ENCODE peak calls at places on chromosome 4, in four cellular contexts. One of them, this sample, is unnamed.

GRCh38 chr4:104493071-104493831 is 1.4 kb downstream of the CXXC4 start:
- DNase-seq in H1: no peak
- DNase-seq in HepG2: no peak
- DNase-seq in K562: no peak
- DNase-seq in this sample: no peak

GRCh38 chr4:89509708-89510269 is 202.2 kb upstream of the GPRIN3 start:
- DNase-seq in H1: no peak
- DNase-seq in K562: no peak
- DNase-seq in HepG2: no peak
- DNase-seq in this sample: peak

GRCh38 chr4:35725131-35725530 is 519.2 kb downstream of the ARAP2 start:
- DNase-seq in H1: no peak
- DNase-seq in HepG2: peak
- DNase-seq in K562: no peak
- DNase-seq in this sample: no peak

GRCh38 chr4:90181644-90182043 is 54.5 kb downstream of the CCSER1 start:
- DNase-seq in H1: no peak
- DNase-seq in K562: no peak
- DNase-seq in HepG2: no peak
- DNase-seq in this sample: no peak

GRCh38 chr4:140603286-140603685 is 34.5 kb upstream of the UCP1 start:
- DNase-seq in HepG2: no peak
- DNase-seq in H1: no peak
- DNase-seq in K562: no peak
- DNase-seq in this sample: no peak

GRCh38 chr4:74123065-74123728 is 24.2 kb upstream of the CXCL2 start:
- DNase-seq in HepG2: peak
- DNase-seq in K562: no peak
- DNase-seq in H1: no peak
- DNase-seq in this sample: no peak

GRCh38 chr4:95465010-95465409 is 83.8 kb downstream of the UNC5C start:
- DNase-seq in H1: no peak
- DNase-seq in HepG2: no peak
- DNase-seq in K562: no peak
- DNase-seq in this sample: no peak

GRCh38 chr4:47617607-47618006 is 132.5 kb downstream of the ATP10D start:
- DNase-seq in K562: no peak
- DNase-seq in HepG2: no peak
- DNase-seq in H1: no peak
- DNase-seq in this sample: peak

GRCh38 chr4:173485164-173485563 is 44.9 kb downstream of the HAND2 start:
- DNase-seq in HepG2: no peak
- DNase-seq in K562: no peak
- DNase-seq in H1: no peak
- DNase-seq in this sample: no peak

GRCh38 chr4:104494822-104495559 is at the start of gene CXXC4:
- DNase-seq in H1: peak
- DNase-seq in HepG2: peak
- DNase-seq in K562: peak
- DNase-seq in this sample: no peak

GRCh38 chr4:183636488-183636887 is 22.5 kb downstream of the RWDD4 start:
- DNase-seq in K562: no peak
- DNase-seq in H1: no peak
- DNase-seq in HepG2: no peak
- DNase-seq in this sample: no peak

DNA sequence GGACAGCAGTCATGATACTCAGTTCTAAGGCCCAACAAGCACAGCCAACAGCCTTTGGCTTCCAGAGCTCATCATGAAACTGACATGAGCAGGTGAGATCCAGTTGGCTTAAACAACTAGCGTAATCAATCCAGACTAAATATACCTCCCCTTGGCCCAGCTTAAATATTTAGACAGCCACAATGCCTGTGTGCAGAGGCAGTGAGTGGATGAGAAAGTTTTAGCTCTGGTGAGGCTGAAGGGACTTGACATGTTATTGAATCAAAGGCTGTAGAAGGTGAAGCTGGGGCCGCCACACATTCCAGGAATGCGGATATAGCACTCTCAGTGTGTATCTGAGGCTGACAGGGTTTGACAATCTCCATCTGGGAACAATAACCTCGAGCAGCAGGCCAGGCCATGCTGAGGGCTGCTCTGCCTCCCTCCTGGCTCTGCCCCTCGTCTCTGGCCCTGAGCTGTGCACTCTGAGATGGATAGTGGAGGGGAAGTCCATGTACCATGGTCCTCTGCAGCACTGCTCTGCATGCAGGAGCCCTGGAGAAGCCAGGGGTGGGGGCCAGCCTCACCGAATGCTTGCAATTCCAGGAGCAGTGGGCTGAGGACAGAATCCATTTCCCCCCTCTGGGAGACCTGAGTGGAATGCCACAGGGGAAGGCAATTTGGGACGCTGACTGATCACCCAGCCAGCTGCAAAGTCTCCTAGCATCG is 37.4 kb upstream of the RASL11B start:
- DNase-seq in HepG2: peak
- DNase-seq in K562: no peak
- DNase-seq in H1: no peak
- DNase-seq in this sample: no peak
- TF ChIP-seq SRF in HepG2: no peak
- TF ChIP-seq SRF in K562: no peak
- TF ChIP-seq SRF in H1: no peak
- TF ChIP-seq SRF in this sample: no peak

GRCh38 chr4:110087116-110087708 is 111.2 kb downstream of the ELOVL6 start:
- DNase-seq in H1: no peak
- DNase-seq in HepG2: no peak
- DNase-seq in K562: no peak
- DNase-seq in this sample: no peak
- TF ChIP-seq EP300 in H1: no peak
- TF ChIP-seq EP300 in HepG2: no peak
- TF ChIP-seq EP300 in K562: no peak
- TF ChIP-seq EP300 in this sample: no peak

DNA sequence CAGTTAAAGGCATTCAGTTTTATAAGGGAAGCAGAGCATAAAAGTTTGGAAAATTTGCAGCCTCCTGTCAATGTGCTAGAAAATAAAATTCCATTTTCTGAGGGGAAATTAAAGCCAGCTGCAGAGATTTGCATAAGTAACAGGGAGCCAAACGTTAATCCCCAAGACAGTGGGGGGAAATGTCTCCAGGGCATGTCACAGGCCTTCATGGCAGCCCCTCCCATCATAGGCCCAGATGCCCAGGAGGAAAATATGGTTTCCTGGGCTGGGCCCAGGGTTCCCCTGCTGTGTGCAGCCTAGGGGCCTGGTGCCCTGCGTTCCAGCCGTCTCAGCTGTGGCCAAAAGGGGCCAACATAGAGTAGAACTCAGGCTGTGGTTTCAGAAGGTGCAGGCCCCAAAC is 9.3 kb downstream of the RNF4 start:
- DNase-seq in HepG2: no peak
- DNase-seq in H1: no peak
- DNase-seq in K562: no peak
- DNase-seq in this sample: no peak
- TF ChIP-seq SRF in HepG2: no peak
- TF ChIP-seq SRF in H1: no peak
- TF ChIP-seq SRF in K562: no peak
- TF ChIP-seq SRF in this sample: no peak

GRCh38 chr4:65546882-65547281 is 123.4 kb downstream of the EPHA5 start:
- DNase-seq in H1: no peak
- DNase-seq in HepG2: no peak
- DNase-seq in K562: no peak
- DNase-seq in this sample: no peak
- TF ChIP-seq EP300 in H1: no peak
- TF ChIP-seq EP300 in HepG2: no peak
- TF ChIP-seq EP300 in K562: no peak
- TF ChIP-seq EP300 in this sample: no peak

DNA sequence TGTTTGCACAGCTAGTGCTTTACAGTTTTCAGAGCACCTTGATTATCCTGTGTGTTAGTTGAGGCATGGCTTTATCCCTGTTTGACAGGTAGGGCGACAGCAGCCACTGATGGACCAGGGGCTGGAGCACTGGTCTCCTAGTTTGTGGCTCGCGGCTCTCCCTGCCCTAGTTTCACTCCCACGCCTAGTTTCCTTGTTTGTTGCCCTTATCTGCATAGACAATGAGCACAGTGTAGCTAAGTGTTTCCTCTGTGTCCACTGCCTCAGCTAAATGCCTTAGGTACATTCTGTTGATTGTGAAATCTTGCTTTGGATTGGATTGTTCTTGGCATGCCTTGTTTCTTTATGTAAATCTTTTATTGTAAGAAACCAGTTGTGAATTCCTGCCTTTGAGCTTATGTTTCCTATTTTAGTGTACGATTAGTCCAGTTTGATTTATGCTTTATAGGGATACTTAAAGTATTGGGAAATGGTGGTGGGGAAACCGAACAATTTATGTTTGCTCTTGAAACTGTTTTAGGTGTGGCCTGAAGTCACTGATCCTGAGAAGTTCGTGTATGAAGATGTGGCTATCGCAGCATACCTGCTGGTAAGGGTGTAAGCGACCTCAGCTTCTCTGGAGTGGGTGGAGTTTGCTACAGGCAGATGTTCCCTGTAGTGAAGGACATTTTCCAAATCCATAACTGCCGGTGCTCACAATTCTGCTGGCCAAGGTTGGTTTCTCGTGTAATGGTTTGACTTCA is 11.0 kb downstream of the TRMT44 start:
- DNase-seq in H1: no peak
- DNase-seq in HepG2: no peak
- DNase-seq in K562: peak
- DNase-seq in this sample: no peak
- TF ChIP-seq SRF in H1: no peak
- TF ChIP-seq SRF in HepG2: no peak
- TF ChIP-seq SRF in K562: no peak
- TF ChIP-seq SRF in this sample: no peak

DNA sequence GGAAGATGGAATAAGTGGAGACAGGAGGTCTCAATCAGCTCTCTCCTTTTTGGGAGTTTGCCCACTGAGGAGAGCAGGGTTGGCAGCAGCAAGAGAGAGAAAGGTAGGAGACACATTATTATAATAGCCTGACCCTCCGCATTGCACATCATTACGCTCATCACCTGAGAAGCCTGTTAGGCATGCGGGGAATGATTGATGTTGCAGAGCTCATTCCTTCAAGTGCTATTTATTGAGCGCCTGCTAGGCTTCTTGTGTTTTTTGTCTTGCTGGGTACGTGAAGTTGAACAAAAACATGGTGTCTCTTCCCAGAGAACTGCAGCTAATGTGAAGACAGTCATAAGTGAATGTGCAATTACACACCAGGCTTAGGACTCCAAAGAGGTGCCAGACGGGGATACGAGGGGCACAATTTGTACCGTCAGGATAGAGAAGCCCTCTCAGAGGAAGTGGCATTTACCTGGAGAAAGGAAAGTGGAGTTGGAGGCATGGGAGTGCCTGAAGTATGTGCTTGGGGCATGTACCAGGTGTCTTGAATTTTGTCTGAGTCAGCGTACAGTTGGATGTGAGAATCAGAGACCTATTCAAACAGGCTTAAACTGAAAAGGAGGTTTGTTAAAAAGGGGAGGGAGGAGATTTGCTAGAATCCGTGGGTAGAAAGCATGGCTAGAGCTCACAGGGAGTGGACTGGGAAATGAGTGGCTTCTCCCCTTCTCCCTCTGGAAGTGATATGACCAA is 90.2 kb upstream of the SOD3 start:
- DNase-seq in K562: no peak
- DNase-seq in H1: no peak
- DNase-seq in HepG2: no peak
- DNase-seq in this sample: no peak
- TF ChIP-seq EP300 in K562: no peak
- TF ChIP-seq EP300 in H1: no peak
- TF ChIP-seq EP300 in HepG2: no peak
- TF ChIP-seq EP300 in this sample: no peak

GRCh38 chr4:55592014-55592413 is at the start of gene PDCL2:
- DNase-seq in H1: peak
- DNase-seq in K562: peak
- DNase-seq in HepG2: no peak
- DNase-seq in this sample: no peak
- TF ChIP-seq SRF in H1: no peak
- TF ChIP-seq SRF in K562: no peak
- TF ChIP-seq SRF in HepG2: no peak
- TF ChIP-seq SRF in this sample: no peak

DNA sequence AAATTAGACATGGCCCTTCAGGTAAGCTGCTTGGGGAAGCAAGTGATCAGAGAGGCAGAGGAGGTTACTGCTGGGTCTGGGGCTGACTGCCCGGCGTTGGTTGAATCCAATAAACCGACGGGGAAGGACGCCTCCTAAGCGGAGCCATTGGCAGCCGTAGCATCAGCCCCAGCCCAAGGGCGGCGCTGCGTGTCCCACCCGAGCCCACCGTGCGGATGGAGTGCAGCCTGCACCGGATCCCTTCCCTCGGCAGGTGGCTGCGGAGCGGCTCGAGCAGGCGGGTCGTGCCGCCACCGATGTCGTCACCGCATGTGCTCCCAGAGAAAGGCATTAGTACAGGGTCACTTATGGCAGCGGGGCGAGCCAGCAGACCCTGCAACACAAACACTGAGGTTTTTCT is 82.1 kb downstream of the ALPK1 start:
- DNase-seq in HepG2: no peak
- DNase-seq in K562: no peak
- DNase-seq in H1: peak
- DNase-seq in this sample: no peak
- TF ChIP-seq EP300 in HepG2: no peak
- TF ChIP-seq EP300 in K562: no peak
- TF ChIP-seq EP300 in H1: peak
- TF ChIP-seq EP300 in this sample: no peak

GRCh38 chr4:9901262-9901661 is 119.8 kb downstream of the DRD5 start:
- DNase-seq in K562: no peak
- DNase-seq in H1: no peak
- DNase-seq in HepG2: no peak
- DNase-seq in this sample: no peak

GRCh38 chr4:9906996-9907395 is 114.3 kb downstream of the SLC2A9 start:
- DNase-seq in K562: no peak
- DNase-seq in HepG2: no peak
- DNase-seq in H1: no peak
- DNase-seq in this sample: no peak

DNA sequence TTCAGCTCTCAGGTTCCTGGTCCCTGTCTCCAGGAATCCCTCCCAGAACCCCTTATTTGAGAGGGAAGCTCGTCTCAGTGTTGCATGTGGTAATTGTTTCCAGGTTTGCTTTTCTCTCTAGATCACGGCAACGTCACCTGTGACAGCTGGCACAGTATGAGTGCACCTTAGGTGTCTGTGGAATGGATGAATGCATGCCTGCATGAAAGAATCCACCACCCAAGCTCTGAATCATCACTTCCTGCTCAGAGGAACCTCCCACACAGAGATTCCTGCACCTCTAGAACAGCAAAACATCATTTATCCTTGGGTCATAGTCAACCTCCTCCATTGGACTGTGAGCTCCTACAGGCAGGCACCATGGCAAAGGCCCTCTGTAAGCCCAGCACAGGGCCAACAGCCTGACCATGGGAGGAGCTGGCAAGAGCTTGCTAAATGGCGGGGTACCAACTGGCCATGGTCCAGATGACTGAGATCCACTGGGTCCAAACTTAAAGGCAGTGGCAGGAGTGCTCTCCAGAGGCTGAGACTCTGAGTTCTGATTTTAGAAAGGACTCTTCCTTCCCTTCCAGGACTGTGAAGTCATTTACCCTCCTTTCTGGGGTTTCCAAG is 116.2 kb downstream of the SLC2A9 start:
- DNase-seq in K562: no peak
- DNase-seq in H1: no peak
- DNase-seq in HepG2: no peak
- DNase-seq in this sample: no peak
- TF ChIP-seq SRF in K562: no peak
- TF ChIP-seq SRF in H1: no peak
- TF ChIP-seq SRF in HepG2: no peak
- TF ChIP-seq SRF in this sample: no peak